ENCODE peak calls at places on chromosomes 1 and 21, in nine cellular contexts. P is uterus; N is heart left ventricle; S is fibroblast of lung; T is hepatocyte; X is Peyer's patch; G is stomach; M is CD8-positive, alpha-beta T cell; K is upper lobe of right lung. V is an unnamed sample. For H3K4me1, the result is how much of the 10 kb centered on the place peaks cover.

GRCh38 chr1:81690881-81691453 is 109.8 kb upstream of the ADGRL2 start:
- DNase-seq in N (no peak), K (no peak), T (no peak), X (no peak), S (peak), M (no peak), G (no peak), P (no peak), V (no peak)

GRCh38 chr1:55684131-55684650 is 469.0 kb upstream of the USP24 start:
- DNase-seq in S (no peak), T (no peak), P (no peak), N (no peak), G (no peak), X (no peak), M (no peak), K (no peak), V (no peak)

GRCh38 chr1:119372493-119373086 is 4.0 kb downstream of the HAO2 start:
- DNase-seq in K (no peak), S (peak), X (no peak), M (no peak), P (no peak), N (no peak), G (no peak), T (peak), V (no peak)

GRCh38 chr1:151893176-151893924 is 16.0 kb downstream of the THEM4 start:
- DNase-seq in G (no peak), K (no peak), S (no peak), M (no peak), X (no peak), T (no peak), P (no peak), N (no peak), V (no peak)

GRCh38 chr1:23475134-23475628 is 8.8 kb downstream of the ASAP3 start:
- DNase-seq in N (no peak), T (peak), G (no peak), S (peak), X (no peak), P (no peak), K (no peak), M (no peak), V (no peak)

GRCh38 chr1:112391603-112391940 is 4.4 kb upstream of the CTTNBP2NL start:
- DNase-seq in K (no peak), M (no peak), P (no peak), T (no peak), N (no peak), X (no peak), S (no peak), G (no peak), V (no peak)

GRCh38 chr1:116666747-116667576 is 571 bp downstream of the IGSF3 start:
- DNase-seq in M (no peak), N (peak), G (peak), P (no peak), T (peak), S (no peak), K (peak), X (peak), V (no peak)

GRCh38 chr1:18480315-18481189 is at the start of gene KLHDC7A:
- DNase-seq in K (peak), P (no peak), N (no peak), T (peak), M (no peak), S (no peak), G (peak), X (no peak), V (no peak)

GRCh38 chr1:215076312-215076711 is 6.2 kb upstream of the KCNK2 start:
- DNase-seq in M (no peak), X (no peak), T (peak), K (no peak), S (peak), G (no peak), P (no peak), N (no peak), V (no peak)

GRCh38 chr1:177771688-177772087 is 198.2 kb downstream of the SEC16B start:
- DNase-seq in X (no peak), G (no peak), M (no peak), N (no peak), T (no peak), S (no peak), P (no peak), K (no peak), V (no peak)

GRCh38 chr21:25323356-25323949 is 283.8 kb downstream of the MRPL39 start:
- DNase-seq in P (no peak), G (no peak), N (no peak), K (no peak), M (no peak), T (no peak), S (no peak), X (no peak), V (no peak)

GRCh38 chr1:84192681-84193080 is 48.6 kb downstream of the PRKACB start:
- DNase-seq in P (no peak), G (no peak), M (no peak), S (no peak), N (no peak), X (no peak), K (no peak), T (no peak), V (no peak)

GRCh38 chr1:55727010-55727409 is 511.8 kb upstream of the USP24 start:
- DNase-seq in S (peak), K (no peak), X (no peak), T (no peak), N (no peak), G (no peak), P (no peak), M (no peak), V (no peak)

GRCh38 chr1:17046043-17046657 is 7.7 kb downstream of the SDHB start:
- DNase-seq in P (no peak), S (peak), T (peak), M (no peak), G (no peak), X (no peak), K (no peak), N (no peak), V (no peak)

GRCh38 chr1:158961178-158961577 is 29.8 kb downstream of the PYHIN1 start:
- DNase-seq in N (no peak), S (no peak), T (no peak), X (no peak), K (no peak), P (no peak), G (no peak), M (no peak), V (no peak)

GRCh38 chr1:67687649-67688048 is 2.6 kb downstream of the GADD45A start:
- DNase-seq in X (no peak), P (no peak), S (peak), N (no peak), K (no peak), T (no peak), M (no peak), G (no peak), V (no peak)

GRCh38 chr1:231702804-231703203 is 76.2 kb downstream of the DISC1 start:
- DNase-seq in S (no peak), M (no peak), P (no peak), N (no peak), G (no peak), T (no peak), K (no peak), X (no peak), V (no peak)

GRCh38 chr1:47951026-47951425 is 46.2 kb downstream of the TRABD2B start:
- DNase-seq in S (no peak), T (no peak), P (no peak), K (no peak), X (no peak), N (no peak), M (no peak), G (no peak), V (peak)

GRCh38 chr1:26078286-26079177 is 11.1 kb upstream of the TRIM63 start:
- DNase-seq in K (no peak), P (no peak), S (no peak), N (no peak), G (no peak), X (no peak), T (peak), M (no peak), V (no peak)

GRCh38 chr1:30405631-30406212 is 317.7 kb downstream of the MATN1 start:
- DNase-seq in T (no peak), M (no peak), X (peak), P (no peak), K (peak), G (peak), S (no peak), N (no peak), V (no peak)

GRCh38 chr1:155254714-155255242 is 505 bp downstream of the ENTREP3 start:
- DNase-seq in G (no peak), X (no peak), M (no peak), K (peak), T (no peak), S (no peak), P (peak), N (peak), V (peak)

GRCh38 chr1:244314921-244315544 is 136.7 kb downstream of the ADSS2 start:
- DNase-seq in K (no peak), M (no peak), S (no peak), N (no peak), T (no peak), P (no peak), X (no peak), G (no peak), V (no peak)

GRCh38 chr1:167775178-167775577 is 53.4 kb downstream of the MPZL1 start:
- DNase-seq in S (no peak), T (no peak), P (no peak), N (no peak), M (no peak), X (no peak), K (no peak), G (no peak), V (no peak)

GRCh38 chr21:29351691-29352090 is 53.0 kb downstream of the BACH1 start:
- DNase-seq in G (no peak), X (no peak), P (no peak), M (no peak), T (no peak), S (peak), K (no peak), N (no peak), V (no peak)

GRCh38 chr21:29080454-29080930 is 7.0 kb upstream of the CCT8 start:
- DNase-seq in N (no peak), K (no peak), G (no peak), P (no peak), S (no peak), T (no peak), X (no peak), M (no peak), V (no peak)

GRCh38 chr1:221740941-221741363 is 937 bp downstream of the DUSP10 start:
- DNase-seq in X (no peak), N (no peak), P (no peak), S (no peak), T (peak), K (no peak), G (no peak), M (peak), V (no peak)

GRCh38 chr1:217919683-217920502 is 288.7 kb downstream of the SPATA17 start:
- DNase-seq in M (no peak), K (no peak), T (no peak), X (no peak), N (no peak), G (no peak), S (peak), P (no peak), V (peak)

GRCh38 chr1:210222288-210223006 is 10.1 kb upstream of the SERTAD4 start:
- DNase-seq in P (no peak), K (no peak), N (no peak), X (no peak), S (no peak), G (peak), M (no peak), T (peak), V (no peak)

GRCh38 chr1:6801998-6802397 is 16.7 kb downstream of the CAMTA1 start:
- DNase-seq in P (no peak), N (no peak), K (no peak), T (no peak), X (no peak), G (no peak), S (no peak), M (no peak), V (no peak)

GRCh38 chr1:34976384-34977209 is 8.6 kb downstream of the TMEM35B start:
- DNase-seq in G (no peak), P (no peak), T (no peak), M (no peak), X (no peak), S (no peak), K (no peak), N (no peak), V (no peak)

GRCh38 chr1:57590978-57591377 is 167.1 kb upstream of the DAB1 start:
- DNase-seq in S (no peak), N (no peak), M (no peak), T (peak), G (no peak), K (no peak), P (no peak), X (no peak), V (no peak)

GRCh38 chr1:116934586-116935207 is 25.0 kb downstream of the PTGFRN start:
- DNase-seq in X (no peak), G (no peak), M (no peak), S (no peak), K (no peak), P (no peak), N (no peak), T (no peak), V (no peak)

GRCh38 chr21:46297311-46298082 is 11.4 kb downstream of the YBEY start:
- DNase-seq in P (peak), M (no peak), N (peak), X (no peak), K (no peak), G (no peak), T (no peak), S (peak), V (peak)

GRCh38 chr1:12439083-12439482 is 178.9 kb downstream of the DHRS3 start:
- DNase-seq in P (no peak), K (no peak), S (no peak), X (no peak), N (no peak), T (no peak), M (no peak), G (no peak), V (no peak)

GRCh38 chr1:180927841-180928240 is 15.1 kb downstream of the KIAA1614 start:
- DNase-seq in K (no peak), M (no peak), G (no peak), X (no peak), T (no peak), S (no peak), P (no peak), N (no peak), V (no peak)

GRCh38 chr1:81478217-81478616 is 322.5 kb upstream of the ADGRL2 start:
- DNase-seq in G (peak), T (no peak), M (no peak), N (peak), S (peak), X (no peak), P (no peak), K (no peak), V (peak)

GRCh38 chr1:62184291-62184690 is 10.4 kb upstream of the L1TD1 start:
- DNase-seq in T (no peak), N (no peak), G (no peak), X (no peak), S (no peak), M (no peak), K (no peak), P (no peak), V (no peak)

GRCh38 chr1:234125283-234125682 is 220.8 kb downstream of the SLC35F3 start:
- DNase-seq in G (no peak), X (no peak), K (no peak), S (peak), T (peak), M (no peak), P (no peak), N (no peak), V (no peak)

GRCh38 chr1:147892731-147893214 is 9.8 kb upstream of the GJA8 start:
- DNase-seq in M (peak), G (no peak), X (no peak), T (peak), S (peak), N (no peak), P (no peak), K (no peak), V (no peak)

DNA sequence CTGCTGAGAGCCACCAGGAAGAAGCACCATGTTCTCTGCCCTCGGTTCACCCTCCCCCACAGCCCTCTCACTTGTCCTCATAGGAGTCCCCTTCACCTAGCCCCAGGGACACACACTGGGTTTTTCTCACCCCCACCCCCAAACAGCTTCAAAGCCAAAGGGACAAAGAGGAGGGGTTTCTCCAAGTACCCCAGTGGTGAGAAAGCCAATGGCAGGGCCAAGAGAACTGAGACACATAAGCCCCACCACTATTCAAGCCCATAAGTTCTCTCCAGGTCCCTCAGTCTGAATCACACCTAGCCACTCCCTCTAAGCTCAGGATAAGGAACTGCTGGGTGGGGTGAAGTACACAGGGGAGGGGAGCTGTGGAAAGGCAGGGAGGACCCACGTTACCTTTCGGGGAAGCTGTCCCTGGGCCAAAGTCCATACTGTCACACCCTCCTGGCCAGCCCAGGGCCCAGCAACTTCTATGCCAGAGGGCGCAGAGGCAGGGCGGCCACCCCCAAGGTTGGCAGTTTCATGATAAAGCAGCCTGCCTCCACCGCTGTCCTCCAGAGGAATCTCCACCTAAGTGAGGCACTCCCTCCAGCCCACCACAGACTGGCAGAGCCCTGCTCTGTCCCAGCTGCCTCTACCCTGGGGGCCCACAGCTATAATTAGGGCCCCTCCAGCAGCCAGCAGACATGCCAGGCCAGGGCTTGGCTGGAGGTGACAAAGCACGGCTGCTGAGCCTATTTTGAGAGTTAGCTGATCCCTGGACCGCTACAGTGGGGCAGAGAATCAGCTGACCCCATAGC is 39.0 kb upstream of the PPP1R15B start:
- DNase-seq in P (no peak), S (no peak), X (peak), T (peak), K (no peak), M (no peak), G (peak), N (peak), V (peak)
- H3K4me3 ChIP-seq in P (no peak), S (no peak), X (peak), T (no peak), K (no peak), M (no peak), G (no peak), N (no peak), V (peak)

GRCh38 chr1:165633624-165634023 is 2.6 kb downstream of the MGST3 start:
- DNase-seq in T (no peak), P (no peak), G (no peak), M (no peak), X (no peak), K (no peak), N (no peak), S (peak), V (no peak)

GRCh38 chr1:165630629-165631402 is at the start of gene MGST3:
- DNase-seq in T (peak), G (peak), K (peak), N (peak), S (peak), M (peak), P (peak), X (peak), V (peak)

GRCh38 chr1:165632491-165632890 is 1.5 kb downstream of the MGST3 start:
- DNase-seq in G (no peak), S (no peak), K (no peak), X (no peak), M (no peak), P (no peak), T (no peak), N (no peak), V (no peak)

GRCh38 chr1:165631403-165632151 is 543 bp downstream of the MGST3 start:
- DNase-seq in S (peak), N (peak), G (peak), X (peak), K (peak), M (peak), T (peak), P (peak), V (peak)

DNA sequence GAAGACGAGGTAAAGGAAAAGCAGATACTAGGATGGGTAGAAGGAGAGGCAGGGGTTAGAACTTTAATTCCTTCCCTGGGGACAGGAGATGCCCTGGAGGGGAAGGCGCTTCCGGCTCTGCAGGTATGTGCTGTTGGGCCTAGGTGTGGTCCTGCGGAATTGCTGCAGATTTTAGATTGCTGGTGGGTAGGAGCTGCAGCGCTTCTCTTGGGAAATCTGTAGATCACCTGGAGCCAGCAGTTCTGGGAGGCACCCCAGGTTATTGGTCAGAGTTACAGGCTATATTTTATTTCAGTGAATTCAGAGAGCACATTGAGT is 1.1 kb downstream of the MGST3 start:
- DNase-seq in X (peak), K (no peak), P (no peak), G (peak), N (no peak), T (no peak), M (no peak), S (no peak), V (no peak)
- H3K4me1 ChIP-seq in X (under half), K (under half), P (under half), G (half or more), N (under half), T (under half), M (under half), S (under half), V (under half)

GRCh38 chr1:182633031-182633430 is 28.8 kb upstream of the RGS16 start:
- DNase-seq in P (no peak), X (no peak), G (no peak), N (no peak), M (no peak), S (no peak), K (no peak), T (no peak), V (no peak)
- H3K27ac ChIP-seq in P (no peak), X (no peak), G (no peak), N (no peak), M (no peak), S (no peak), K (no peak), T (no peak), V (no peak)

DNA sequence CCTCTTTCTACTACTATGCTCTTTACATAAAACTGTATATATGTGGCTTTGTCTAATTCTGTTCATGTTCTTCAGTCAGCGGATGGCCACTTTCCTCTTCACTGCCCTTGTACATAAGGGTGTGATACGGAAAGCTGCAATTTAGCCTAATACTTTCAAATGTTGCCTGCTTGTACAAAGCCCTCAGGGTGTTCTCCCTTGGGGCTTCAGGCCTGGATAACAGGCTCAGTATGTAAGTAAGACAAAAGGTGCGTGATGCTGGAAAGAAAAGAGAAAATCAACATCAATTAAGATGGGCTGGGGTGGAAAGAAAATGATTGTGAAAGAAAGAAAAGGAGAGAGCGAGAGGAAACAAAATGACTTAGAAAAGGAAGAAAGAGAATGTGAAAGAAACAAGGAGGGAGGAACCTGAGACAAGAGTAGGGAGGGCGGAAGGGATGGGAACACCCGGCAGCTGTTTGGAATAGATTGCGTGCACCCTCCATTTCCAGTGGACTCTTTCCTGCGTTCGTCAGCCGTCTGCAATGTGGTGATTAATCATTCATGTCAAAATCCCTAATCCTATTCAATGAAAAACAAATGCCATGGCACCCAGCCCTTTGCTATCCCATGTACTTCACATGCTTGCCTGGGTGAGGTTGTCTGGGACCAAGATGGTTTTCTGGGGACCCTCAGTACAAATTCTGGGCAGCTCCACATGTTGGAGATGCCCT is 553.6 kb downstream of the NUF2 start:
- DNase-seq in N (peak), M (no peak), K (no peak), G (no peak), S (peak), X (no peak), P (peak), T (peak), V (peak)
- H3K4me3 ChIP-seq in N (no peak), M (no peak), K (no peak), G (no peak), S (no peak), X (no peak), P (no peak), T (no peak), V (no peak)